ENCODE peak calls at places on chromosomes 2 and 18, in six cellular contexts. Y is astrocyte of the spinal cord; J is DMS 273 treated with DMSO at 0.1 percent for 48 hours; E is KBM-7; C is frontal cortex; M is activated CD4-positive, alpha-beta T cell treated with anti-CD3 and anti-CD28 coated beads, Interleukin-2, amount 50 U/mL, for 1 hour. Z is an unnamed sample.

GRCh38 chr2:235461763-235462414 is 32.0 kb upstream of the AGAP1 start:
- DNase-seq in Y (no peak), M (no peak), C (no peak), J (no peak), E (peak; percentile 22), Z (no peak)

GRCh38 chr18:51028201-51028805 is 1.7 kb upstream of the SMAD4 start:
- DNase-seq in Y (peak; percentile 72), J (peak; percentile 35), E (peak; percentile 47), M (no peak), C (no peak), Z (no peak)

GRCh38 chr2:71150082-71150816 is 19.8 kb downstream of the MPHOSPH10 start:
- DNase-seq in J (no peak), C (no peak), E (no peak), M (no peak), Y (no peak), Z (no peak)

GRCh38 chr2:209495855-209496585 is 72.2 kb downstream of the MAP2 start:
- DNase-seq in E (no peak), Y (peak; percentile 99), J (peak; percentile 37), C (peak; percentile 14), M (no peak), Z (no peak)

GRCh38 chr2:168455692-168456525 is at the start of gene CERS6:
- DNase-seq in C (peak; percentile 93), J (peak; percentile 73), E (peak; percentile 89), Y (peak; percentile 95), M (peak; percentile 67), Z (peak; percentile 98)

GRCh38 chr2:203061346-203061745 is 46.7 kb downstream of the NBEAL1 start:
- DNase-seq in J (no peak), M (no peak), E (no peak), Y (peak; percentile 81), C (no peak), Z (no peak)

GRCh38 chr2:117551858-117552257 is 262.6 kb upstream of the DDX18 start:
- DNase-seq in J (no peak), Y (no peak), E (no peak), M (no peak), C (no peak), Z (no peak)

GRCh38 chr2:148007219-148007900 is 13.2 kb downstream of the ORC4 start:
- DNase-seq in E (no peak), J (no peak), C (no peak), Y (no peak), M (no peak), Z (no peak)

GRCh38 chr18:79906706-79907105 is 44.7 kb downstream of the SLC66A2 start:
- DNase-seq in M (no peak), E (no peak), C (no peak), Y (no peak), J (no peak), Z (no peak)

GRCh38 chr2:128615571-128615970 is 296.9 kb upstream of the HS6ST1 start:
- DNase-seq in E (no peak), J (no peak), M (no peak), C (no peak), Y (no peak), Z (no peak)

GRCh38 chr2:233853353-233853752 is 982 bp downstream of the HJURP start:
- DNase-seq in Y (no peak), C (no peak), J (no peak), E (no peak), M (no peak), Z (no peak)

GRCh38 chr18:8794133-8794986 is 89.0 kb downstream of the MTCL1 start:
- DNase-seq in M (no peak), J (no peak), E (no peak), C (no peak), Y (peak; percentile 90), Z (no peak)

GRCh38 chr2:138016703-138017102 is 52.4 kb downstream of the HNMT start:
- DNase-seq in E (no peak), C (no peak), J (no peak), M (no peak), Y (no peak), Z (no peak)

GRCh38 chr2:203782262-203782976 is 76.0 kb downstream of the CD28 start:
- DNase-seq in M (peak; percentile 52), J (no peak), Y (peak; percentile 99), E (peak; percentile 31), C (peak; percentile 51), Z (peak; percentile 61)

GRCh38 chr2:120587997-120588336 is 147.7 kb upstream of the GLI2 start:
- DNase-seq in E (no peak), J (no peak), M (no peak), C (no peak), Y (no peak), Z (no peak)

GRCh38 chr2:199471443-199472057 is 13.8 kb upstream of the SATB2 start:
- DNase-seq in C (peak; percentile 68), M (no peak), Y (peak; percentile 57), J (peak; percentile 40), E (peak; percentile 84), Z (peak; percentile 82)

GRCh38 chr2:108637304-108637669 is 82.0 kb upstream of the RANBP2 start:
- DNase-seq in Y (peak; percentile 91), M (no peak), E (peak; percentile 35), C (peak; percentile 50), J (no peak), Z (no peak)

GRCh38 chr2:143937563-143938346 is 582.2 kb downstream of the ZEB2 start:
- DNase-seq in E (peak; percentile 36), C (no peak), Y (no peak), M (no peak), J (no peak), Z (no peak)

GRCh38 chr2:11761259-11761658 is 14.8 kb downstream of the LPIN1 start:
- DNase-seq in M (no peak), C (no peak), J (no peak), Y (no peak), E (no peak), Z (no peak)

GRCh38 chr2:193743089-193743488 is 1548.4 kb upstream of the TMEFF2 start:
- DNase-seq in Y (no peak), J (no peak), C (no peak), M (no peak), E (no peak), Z (no peak)

GRCh38 chr18:23994361-23994902 is 20.1 kb upstream of the TTC39C start:
- DNase-seq in M (peak; percentile 36), C (no peak), J (peak; percentile 39), Y (peak; percentile 91), E (no peak), Z (no peak)

GRCh38 chr2:133955174-133955573 is 298.7 kb upstream of the MGAT5 start:
- DNase-seq in E (no peak), M (no peak), C (no peak), J (no peak), Y (no peak), Z (no peak)

Z was measured in pancreas.